ENCODE peak calls at places on chromosomes 12 and 14, in nine cellular contexts. One of them, this sample, is unnamed.

GRCh38 chr14:71525663-71526246 is 406.5 kb upstream of the RGS6 start:
- DNase-seq in IMR-90: peak; percentile 11
- DNase-seq in ovary: no peak
- DNase-seq in uterus: no peak
- DNase-seq in vagina: no peak
- DNase-seq in transverse colon: no peak
- DNase-seq in suprapubic skin: no peak
- DNase-seq in Peyer's patch: no peak
- DNase-seq in stomach: no peak
- DNase-seq in this sample: no peak

GRCh38 chr14:101962503-101962874 is 1.9 kb upstream of the DYNC1H1 start:
- DNase-seq in ovary: no peak
- DNase-seq in Peyer's patch: peak; percentile 55
- DNase-seq in suprapubic skin: no peak
- DNase-seq in uterus: no peak
- DNase-seq in transverse colon: peak; percentile 64
- DNase-seq in stomach: peak; percentile 74
- DNase-seq in IMR-90: peak; percentile 93
- DNase-seq in vagina: no peak
- DNase-seq in this sample: peak; percentile 56

GRCh38 chr12:90090929-90091651 is 382.5 kb upstream of the ATP2B1 start:
- DNase-seq in Peyer's patch: peak; percentile 70
- DNase-seq in ovary: peak; percentile 13
- DNase-seq in vagina: no peak
- DNase-seq in suprapubic skin: no peak
- DNase-seq in uterus: no peak
- DNase-seq in IMR-90: peak; percentile 94
- DNase-seq in transverse colon: peak; percentile 78
- DNase-seq in stomach: peak; percentile 28
- DNase-seq in this sample: no peak

GRCh38 chr14:105398726-105399440 is 545 bp downstream of the TEX22 start:
- DNase-seq in uterus: no peak
- DNase-seq in vagina: no peak
- DNase-seq in stomach: no peak
- DNase-seq in ovary: peak; percentile 59
- DNase-seq in IMR-90: peak; percentile 11
- DNase-seq in transverse colon: no peak
- DNase-seq in suprapubic skin: no peak
- DNase-seq in Peyer's patch: no peak
- DNase-seq in this sample: no peak

GRCh38 chr12:59453461-59453860 is 142.4 kb upstream of the SLC16A7 start:
- DNase-seq in IMR-90: no peak
- DNase-seq in suprapubic skin: no peak
- DNase-seq in Peyer's patch: no peak
- DNase-seq in stomach: no peak
- DNase-seq in vagina: no peak
- DNase-seq in transverse colon: no peak
- DNase-seq in ovary: no peak
- DNase-seq in uterus: no peak
- DNase-seq in this sample: no peak

GRCh38 chr14:38405851-38406630 is 150.1 kb upstream of the CLEC14A start:
- DNase-seq in suprapubic skin: no peak
- DNase-seq in uterus: no peak
- DNase-seq in stomach: no peak
- DNase-seq in Peyer's patch: no peak
- DNase-seq in vagina: no peak
- DNase-seq in transverse colon: no peak
- DNase-seq in ovary: no peak
- DNase-seq in IMR-90: peak; percentile 66
- DNase-seq in this sample: no peak

GRCh38 chr12:1533602-1534304 is 60.6 kb downstream of the FBXL14 start:
- DNase-seq in suprapubic skin: no peak
- DNase-seq in transverse colon: peak; percentile 47
- DNase-seq in IMR-90: peak; percentile 43
- DNase-seq in vagina: peak; percentile 58
- DNase-seq in Peyer's patch: no peak
- DNase-seq in uterus: no peak
- DNase-seq in stomach: no peak
- DNase-seq in ovary: no peak
- DNase-seq in this sample: no peak

GRCh38 chr14:30193791-30194407 is 266.3 kb upstream of the PRKD1 start:
- DNase-seq in ovary: no peak
- DNase-seq in uterus: no peak
- DNase-seq in vagina: no peak
- DNase-seq in stomach: no peak
- DNase-seq in transverse colon: no peak
- DNase-seq in IMR-90: peak; percentile 94
- DNase-seq in Peyer's patch: no peak
- DNase-seq in suprapubic skin: no peak
- DNase-seq in this sample: no peak

GRCh38 chr12:66903782-66904396 is 225.0 kb upstream of the GRIP1 start:
- DNase-seq in uterus: no peak
- DNase-seq in transverse colon: no peak
- DNase-seq in IMR-90: no peak
- DNase-seq in ovary: no peak
- DNase-seq in Peyer's patch: no peak
- DNase-seq in suprapubic skin: no peak
- DNase-seq in stomach: no peak
- DNase-seq in vagina: no peak
- DNase-seq in this sample: no peak

GRCh38 chr14:101895256-101895655 is 69.1 kb upstream of the DYNC1H1 start:
- DNase-seq in IMR-90: no peak
- DNase-seq in vagina: no peak
- DNase-seq in ovary: no peak
- DNase-seq in suprapubic skin: no peak
- DNase-seq in uterus: no peak
- DNase-seq in stomach: no peak
- DNase-seq in Peyer's patch: no peak
- DNase-seq in transverse colon: peak; percentile 9
- DNase-seq in this sample: no peak

GRCh38 chr14:68255697-68256178 is 436.2 kb downstream of the RAD51B start:
- DNase-seq in vagina: no peak
- DNase-seq in uterus: no peak
- DNase-seq in transverse colon: no peak
- DNase-seq in Peyer's patch: no peak
- DNase-seq in stomach: no peak
- DNase-seq in IMR-90: peak; percentile 93
- DNase-seq in ovary: no peak
- DNase-seq in suprapubic skin: no peak
- DNase-seq in this sample: no peak
- H3K4me1 ChIP-seq in vagina: peaks cover 32% of the 10 kb centered on the region
- H3K4me1 ChIP-seq in uterus: peaks cover 12% of the 10 kb centered on the region
- H3K4me1 ChIP-seq in transverse colon: peaks cover 13% of the 10 kb centered on the region
- H3K4me1 ChIP-seq in Peyer's patch: no peaks in the 10 kb centered on the region
- H3K4me1 ChIP-seq in stomach: peaks cover 9% of the 10 kb centered on the region
- H3K4me1 ChIP-seq in IMR-90: peaks cover 7% of the 10 kb centered on the region
- H3K4me1 ChIP-seq in ovary: peaks cover 10% of the 10 kb centered on the region
- H3K4me1 ChIP-seq in suprapubic skin: peaks cover 31% of the 10 kb centered on the region
- H3K4me1 ChIP-seq in this sample: peaks cover 5% of the 10 kb centered on the region

GRCh38 chr12:53299454-53300180 is at the start of gene MYG1:
- DNase-seq in IMR-90: peak; percentile 84
- DNase-seq in stomach: peak; percentile 89
- DNase-seq in transverse colon: peak; percentile 90
- DNase-seq in vagina: no peak
- DNase-seq in uterus: peak; percentile 83
- DNase-seq in suprapubic skin: peak; percentile 88
- DNase-seq in Peyer's patch: peak; percentile 93
- DNase-seq in ovary: peak; percentile 85
- DNase-seq in this sample: peak; percentile 83
- TF ChIP-seq POLR2A in IMR-90: peak; percentile 55
- TF ChIP-seq POLR2A in stomach: no peak
- TF ChIP-seq POLR2A in transverse colon: peak; percentile 78
- TF ChIP-seq POLR2A in vagina: no peak
- TF ChIP-seq POLR2A in uterus: peak; percentile 57
- TF ChIP-seq POLR2A in suprapubic skin: peak; percentile 34
- TF ChIP-seq POLR2A in Peyer's patch: peak; percentile 53
- TF ChIP-seq POLR2A in ovary: no peak
- TF ChIP-seq POLR2A in this sample: peak; percentile 61

DNA sequence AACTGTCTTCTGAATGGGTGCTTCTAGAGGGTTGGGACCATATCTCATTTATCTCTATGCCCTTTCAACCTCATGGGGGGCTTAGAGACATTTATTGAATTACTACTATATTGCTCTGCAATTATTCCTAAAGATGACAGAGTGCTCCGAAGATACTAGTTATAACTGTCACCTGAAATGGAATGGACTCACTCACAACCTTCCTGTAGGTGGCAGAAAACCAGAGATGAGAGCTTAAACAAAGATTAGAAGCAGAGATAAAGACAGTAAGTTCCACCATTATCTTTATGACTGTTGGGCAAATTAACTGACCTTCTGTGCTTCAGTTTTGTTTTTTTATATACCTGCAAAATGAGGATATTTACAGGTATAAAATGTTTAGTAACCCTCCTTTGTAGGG is 31.5 kb upstream of the GTF2A1 start:
- DNase-seq in stomach: no peak
- DNase-seq in vagina: no peak
- DNase-seq in ovary: no peak
- DNase-seq in suprapubic skin: no peak
- DNase-seq in uterus: no peak
- DNase-seq in transverse colon: no peak
- DNase-seq in IMR-90: no peak
- DNase-seq in Peyer's patch: no peak
- DNase-seq in this sample: no peak
- TF ChIP-seq CTCF in stomach: no peak
- TF ChIP-seq CTCF in vagina: no peak
- TF ChIP-seq CTCF in ovary: no peak
- TF ChIP-seq CTCF in suprapubic skin: no peak
- TF ChIP-seq CTCF in uterus: no peak
- TF ChIP-seq CTCF in transverse colon: no peak
- TF ChIP-seq CTCF in IMR-90: no peak
- TF ChIP-seq CTCF in Peyer's patch: no peak
- TF ChIP-seq CTCF in this sample: no peak

GRCh38 chr12:53049582-53050318 is at the start of gene TNS2:
- DNase-seq in transverse colon: peak; percentile 72
- DNase-seq in suprapubic skin: peak; percentile 93
- DNase-seq in uterus: peak; percentile 87
- DNase-seq in vagina: no peak
- DNase-seq in IMR-90: peak; percentile 40
- DNase-seq in ovary: peak; percentile 74
- DNase-seq in Peyer's patch: peak; percentile 85
- DNase-seq in stomach: peak; percentile 76
- DNase-seq in this sample: peak; percentile 84
- H3K4me1 ChIP-seq in transverse colon: peaks cover 75% of the 10 kb centered on the region
- H3K4me1 ChIP-seq in suprapubic skin: peaks cover 78% of the 10 kb centered on the region
- H3K4me1 ChIP-seq in uterus: peaks cover 23% of the 10 kb centered on the region
- H3K4me1 ChIP-seq in vagina: peaks cover 84% of the 10 kb centered on the region
- H3K4me1 ChIP-seq in IMR-90: peaks cover 56% of the 10 kb centered on the region
- H3K4me1 ChIP-seq in ovary: peaks cover 41% of the 10 kb centered on the region
- H3K4me1 ChIP-seq in Peyer's patch: peaks cover 10% of the 10 kb centered on the region
- H3K4me1 ChIP-seq in stomach: peaks cover 83% of the 10 kb centered on the region
- H3K4me1 ChIP-seq in this sample: peaks cover 85% of the 10 kb centered on the region

DNA sequence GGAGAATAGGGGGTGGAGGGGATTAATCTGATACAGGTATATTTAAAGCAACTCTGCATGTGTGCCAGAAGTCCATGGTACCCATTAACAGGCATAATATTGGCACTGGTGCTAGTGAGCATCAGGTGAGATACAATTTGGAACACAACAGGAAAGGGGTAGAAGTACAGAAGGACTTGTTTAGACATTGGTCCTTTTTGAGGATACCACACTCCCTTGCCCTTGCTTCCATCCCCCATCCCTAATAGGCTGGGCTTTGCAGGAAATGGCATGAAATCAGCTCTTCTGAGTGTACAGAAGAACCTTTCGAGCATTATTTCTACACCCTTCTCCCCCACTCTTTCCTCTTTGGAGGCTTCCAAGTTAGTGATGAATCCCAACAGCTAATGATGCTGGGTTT is 16.4 kb downstream of the PCBP2 start:
- DNase-seq in transverse colon: no peak
- DNase-seq in suprapubic skin: no peak
- DNase-seq in ovary: no peak
- DNase-seq in stomach: no peak
- DNase-seq in IMR-90: no peak
- DNase-seq in Peyer's patch: no peak
- DNase-seq in uterus: no peak
- DNase-seq in vagina: no peak
- DNase-seq in this sample: no peak
- TF ChIP-seq POLR2A in transverse colon: no peak
- TF ChIP-seq POLR2A in suprapubic skin: no peak
- TF ChIP-seq POLR2A in ovary: no peak
- TF ChIP-seq POLR2A in stomach: no peak
- TF ChIP-seq POLR2A in IMR-90: no peak
- TF ChIP-seq POLR2A in Peyer's patch: no peak
- TF ChIP-seq POLR2A in uterus: no peak
- TF ChIP-seq POLR2A in vagina: no peak
- TF ChIP-seq POLR2A in this sample: no peak

GRCh38 chr12:113006641-113007040 is 28.3 kb downstream of the OAS2 start:
- DNase-seq in ovary: no peak
- DNase-seq in vagina: no peak
- DNase-seq in suprapubic skin: peak; percentile 53
- DNase-seq in IMR-90: no peak
- DNase-seq in stomach: no peak
- DNase-seq in uterus: no peak
- DNase-seq in transverse colon: no peak
- DNase-seq in Peyer's patch: no peak
- DNase-seq in this sample: no peak

GRCh38 chr12:113007166-113007565 is 28.8 kb downstream of the OAS2 start:
- DNase-seq in vagina: no peak
- DNase-seq in ovary: no peak
- DNase-seq in stomach: no peak
- DNase-seq in IMR-90: peak; percentile 18
- DNase-seq in uterus: no peak
- DNase-seq in Peyer's patch: no peak
- DNase-seq in transverse colon: no peak
- DNase-seq in suprapubic skin: peak; percentile 26
- DNase-seq in this sample: no peak

GRCh38 chr12:113002676-113003075 is 24.4 kb downstream of the OAS2 start:
- DNase-seq in vagina: no peak
- DNase-seq in Peyer's patch: no peak
- DNase-seq in uterus: no peak
- DNase-seq in IMR-90: no peak
- DNase-seq in stomach: no peak
- DNase-seq in transverse colon: no peak
- DNase-seq in ovary: no peak
- DNase-seq in suprapubic skin: peak; percentile 50
- DNase-seq in this sample: no peak

GRCh38 chr12:113003631-113004030 is 25.3 kb downstream of the OAS2 start:
- DNase-seq in Peyer's patch: no peak
- DNase-seq in stomach: no peak
- DNase-seq in suprapubic skin: peak; percentile 7
- DNase-seq in IMR-90: no peak
- DNase-seq in uterus: no peak
- DNase-seq in vagina: no peak
- DNase-seq in ovary: no peak
- DNase-seq in transverse colon: no peak
- DNase-seq in this sample: no peak

DNA sequence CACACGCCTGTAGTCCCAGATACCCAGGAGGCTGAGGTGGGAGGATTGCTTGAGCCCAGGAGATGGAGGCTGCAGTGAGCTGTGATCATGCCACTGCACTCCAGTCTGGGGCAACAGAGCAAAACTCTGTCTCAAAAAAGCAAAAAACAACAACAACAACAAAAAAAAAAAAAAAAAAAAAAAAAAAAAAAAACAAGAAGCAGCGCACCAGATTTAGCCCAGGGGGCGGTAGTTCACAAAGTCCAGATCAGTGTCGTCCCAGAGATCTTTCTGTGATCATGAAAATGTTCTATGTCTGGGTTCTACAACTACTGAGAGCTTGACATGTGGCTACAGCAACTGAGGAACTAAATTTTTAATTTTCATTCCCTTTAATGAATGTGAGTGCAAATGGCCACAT is 27.4 kb downstream of the OAS2 start:
- DNase-seq in stomach: no peak
- DNase-seq in vagina: no peak
- DNase-seq in uterus: no peak
- DNase-seq in Peyer's patch: no peak
- DNase-seq in suprapubic skin: peak; percentile 4
- DNase-seq in IMR-90: no peak
- DNase-seq in ovary: no peak
- DNase-seq in transverse colon: no peak
- DNase-seq in this sample: no peak
- TF ChIP-seq CTCF in stomach: no peak
- TF ChIP-seq CTCF in vagina: no peak
- TF ChIP-seq CTCF in uterus: no peak
- TF ChIP-seq CTCF in Peyer's patch: no peak
- TF ChIP-seq CTCF in suprapubic skin: no peak
- TF ChIP-seq CTCF in IMR-90: peak; percentile 11
- TF ChIP-seq CTCF in ovary: no peak
- TF ChIP-seq CTCF in transverse colon: no peak
- TF ChIP-seq CTCF in this sample: no peak

This sample was measured in thyroid gland.